ENCODE peak calls at places on chromosomes 4 and X, in seven cellular contexts. C is upper lobe of right lung, R is IMR-90, S is brain microvascular endothelial cell, Q is tibial artery, O is breast epithelium, X is stomach. M is an unnamed sample.

GRCh38 chr4:6250235-6250983 is 19.2 kb upstream of the WFS1 start:
- DNase-seq in C (no peak), R (peak; percentile 59), S (peak; percentile 43), Q (no peak), O (no peak), X (no peak), M (peak; percentile 67)

GRCh38 chrX:53133400-53133799 is 39.5 kb downstream of the KANTR start:
- DNase-seq in C (no peak), R (no peak), S (no peak), Q (no peak), O (no peak), X (no peak), M (peak; percentile 72)

GRCh38 chr4:102809190-102809589 is 18.2 kb downstream of the UBE2D3 start:
- DNase-seq in C (no peak), R (no peak), S (no peak), Q (no peak), O (no peak), X (no peak), M (no peak)

GRCh38 chr4:11609751-11610150 is 181.1 kb upstream of the HS3ST1 start:
- DNase-seq in C (no peak), R (no peak), S (no peak), Q (no peak), O (no peak), X (no peak), M (no peak)

GRCh38 chr4:143355540-143356217 is 19.0 kb downstream of the GAB1 start:
- DNase-seq in C (no peak), R (peak; percentile 48), S (no peak), Q (no peak), O (no peak), X (no peak), M (peak; percentile 94)

GRCh38 chr4:150131581-150132228 is 53.5 kb downstream of the DCLK2 start:
- DNase-seq in C (no peak), R (peak; percentile 28), S (no peak), Q (no peak), O (no peak), X (no peak), M (no peak)

GRCh38 chr4:110793381-110793801 is 170.5 kb upstream of the PITX2 start:
- DNase-seq in C (no peak), R (peak; percentile 17), S (peak; percentile 29), Q (no peak), O (no peak), X (no peak), M (no peak)

GRCh38 chrX:68835468-68835867 is 6.6 kb downstream of the EFNB1 start:
- DNase-seq in C (no peak), R (no peak), S (no peak), Q (no peak), O (no peak), X (peak; percentile 4), M (no peak)

GRCh38 chr4:125314676-125315570 is at the start of gene FAT4:
- DNase-seq in C (peak; percentile 95), R (peak; percentile 97), S (peak; percentile 97), Q (peak; percentile 98), O (peak; percentile 88), X (peak; percentile 86), M (peak; percentile 86)

GRCh38 chr4:2837904-2838496 is 5.6 kb upstream of the ADD1 start:
- DNase-seq in C (peak; percentile 65), R (peak; percentile 39), S (peak; percentile 25), Q (peak; percentile 70), O (no peak), X (peak; percentile 37), M (no peak)

GRCh38 chrX:38805294-38806053 is 4.2 kb downstream of the MID1IP1 start:
- DNase-seq in C (peak; percentile 88), R (peak; percentile 75), S (no peak), Q (peak; percentile 87), O (peak; percentile 63), X (peak; percentile 74), M (peak; percentile 60)

GRCh38 chr4:26583865-26584652 is at the start of gene TBC1D19:
- DNase-seq in C (peak; percentile 94), R (peak; percentile 85), S (peak; percentile 85), Q (peak; percentile 91), O (peak; percentile 86), X (peak; percentile 91), M (peak; percentile 72)

GRCh38 chrX:8668797-8669196 is 63.1 kb downstream of the ANOS1 start:
- DNase-seq in C (no peak), R (no peak), S (no peak), Q (no peak), O (no peak), X (no peak), M (peak; percentile 10)

GRCh38 chrX:23079347-23079746 is 79.6 kb downstream of the DDX53 start:
- DNase-seq in C (no peak), R (no peak), S (no peak), Q (no peak), O (no peak), X (no peak), M (no peak)

GRCh38 chr4:119209077-119209476 is 3.4 kb upstream of the USP53 start:
- DNase-seq in C (no peak), R (peak; percentile 96), S (peak; percentile 94), Q (no peak), O (no peak), X (no peak), M (peak; percentile 99)

GRCh38 chrX:13876652-13877051 is 59.8 kb upstream of the GPM6B start:
- DNase-seq in C (no peak), R (peak; percentile 78), S (peak; percentile 68), Q (no peak), O (no peak), X (no peak), M (peak; percentile 72)

GRCh38 chrX:98371994-98372393 is 1488.3 kb downstream of the RPA4 start:
- DNase-seq in C (no peak), R (no peak), S (no peak), Q (no peak), O (no peak), X (no peak), M (peak; percentile 4)

GRCh38 chr4:138958519-138958918 is 57.1 kb upstream of the NOCT start:
- DNase-seq in C (no peak), R (no peak), S (no peak), Q (no peak), O (no peak), X (no peak), M (no peak)

GRCh38 chr4:137650051-137650450 is 117.8 kb upstream of the PCDH18 start:
- DNase-seq in C (no peak), R (peak; percentile 66), S (no peak), Q (no peak), O (no peak), X (no peak), M (no peak)

GRCh38 chr4:97720869-97721432 is 422.3 kb downstream of the STPG2 start:
- DNase-seq in C (no peak), R (no peak), S (peak; percentile 59), Q (no peak), O (no peak), X (no peak), M (peak; percentile 78)

GRCh38 chrX:154046262-154046771 is 26.6 kb upstream of the IRAK1 start:
- DNase-seq in C (no peak), R (peak; percentile 86), S (peak; percentile 84), Q (no peak), O (no peak), X (no peak), M (peak; percentile 9)
- TF ChIP-seq CTCF in C (no peak), R (peak; percentile 40), S (peak; percentile 45), Q (no peak), O (no peak), X (no peak), M (no peak)

GRCh38 chr4:56051710-56052075 is 102.9 kb downstream of the CEP135 start:
- DNase-seq in C (no peak), R (no peak), S (no peak), Q (no peak), O (no peak), X (no peak), M (no peak)

GRCh38 chr4:56051049-56051709 is 102.4 kb downstream of the CEP135 start:
- DNase-seq in C (no peak), R (no peak), S (no peak), Q (no peak), O (no peak), X (no peak), M (no peak)

GRCh38 chr4:56049428-56050212 is 100.9 kb downstream of the CEP135 start:
- DNase-seq in C (peak; percentile 64), R (no peak), S (peak; percentile 10), Q (no peak), O (no peak), X (no peak), M (peak; percentile 7)

GRCh38 chr4:56050584-56050983 is 101.8 kb downstream of the CEP135 start:
- DNase-seq in C (no peak), R (no peak), S (no peak), Q (no peak), O (no peak), X (no peak), M (no peak)

GRCh38 chr4:56048621-56049427 is 100.1 kb downstream of the CEP135 start:
- DNase-seq in C (peak; percentile 71), R (peak; percentile 39), S (peak; percentile 30), Q (no peak), O (no peak), X (peak; percentile 40), M (no peak)
- H3K4me3 ChIP-seq in C (peak overlapping the region; percentile 53), R (peak overlapping the region; percentile 58), S (peak overlapping the region; percentile 75), Q (peak overlapping the region; percentile 68), O (peak overlapping the region; percentile 78), X (peak overlapping the region; percentile 70), M (peak overlapping the region; percentile 33)

GRCh38 chr4:37631551-37631950 is 54.6 kb downstream of the RELL1 start:
- DNase-seq in C (no peak), R (peak; percentile 46), S (peak; percentile 16), Q (no peak), O (peak; percentile 57), X (peak; percentile 44), M (no peak)
- H3K36me3 ChIP-seq in C (peaks cover 18% of the 10 kb centered on the region), R (peaks cover 17% of the 10 kb centered on the region), S (peaks cover 6% of the 10 kb centered on the region), Q (peaks cover 32% of the 10 kb centered on the region), O (no peaks in the 10 kb centered on the region), X (peaks cover 26% of the 10 kb centered on the region), M (no peaks in the 10 kb centered on the region)

GRCh38 chrX:19377799-19378198 is 34.1 kb downstream of the PDHA1 start:
- DNase-seq in C (no peak), R (no peak), S (no peak), Q (no peak), O (no peak), X (no peak), M (no peak)
- TF ChIP-seq CTCF in C (no peak), R (no peak), S (no peak), Q (no peak), O (no peak), X (no peak), M (no peak)

DNA sequence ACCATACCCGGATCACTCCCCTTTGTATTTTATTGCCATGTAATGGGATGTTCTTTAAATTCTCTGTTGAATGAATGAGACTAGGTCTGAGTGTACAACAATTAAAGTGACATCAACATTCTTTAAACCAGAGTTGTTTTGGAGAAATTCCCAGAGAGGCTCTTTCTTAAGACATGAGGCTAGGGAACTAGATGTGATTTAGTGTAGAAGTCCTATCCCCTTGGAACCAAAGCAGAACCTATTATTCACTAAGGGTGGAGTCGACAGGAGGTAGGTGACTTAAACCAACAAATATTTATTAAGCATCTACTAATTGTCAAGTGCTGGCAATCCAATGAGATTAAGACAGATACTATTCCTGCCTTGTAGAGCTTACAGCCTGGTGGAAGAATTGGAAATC is 1.7 kb downstream of the EIF1AX start:
- DNase-seq in C (no peak), R (peak; percentile 59), S (no peak), Q (no peak), O (no peak), X (no peak), M (peak; percentile 61)
- H3K4me3 ChIP-seq in C (peak overlapping the region; percentile 68), R (peak overlapping the region; percentile 72), S (peak overlapping the region; percentile 98), Q (peak overlapping the region; percentile 78), O (peak overlapping the region; percentile 78), X (peak overlapping the region; percentile 73), M (peak overlapping the region; percentile 76)